ENCODE peak calls at places on chromosomes 12 and 14, in nine cellular contexts. One of them, this sample, is unnamed.

GRCh38 chr12:121767525-121768016 is 25.9 kb downstream of the RHOF start:
- DNase-seq in tibial artery: peak
- DNase-seq in substantia nigra: peak
- DNase-seq in psoas muscle: no peak
- DNase-seq in A673: no peak
- DNase-seq in coronary artery: peak
- DNase-seq in foreskin keratinocyte: no peak
- DNase-seq in Peyer's patch: no peak
- DNase-seq in A549: no peak
- DNase-seq in this sample: peak

GRCh38 chr12:121170581-121171260 is 38.0 kb downstream of the P2RX7 start:
- DNase-seq in tibial artery: peak
- DNase-seq in substantia nigra: no peak
- DNase-seq in psoas muscle: no peak
- DNase-seq in A673: no peak
- DNase-seq in coronary artery: no peak
- DNase-seq in foreskin keratinocyte: peak
- DNase-seq in Peyer's patch: no peak
- DNase-seq in A549: no peak
- DNase-seq in this sample: no peak

GRCh38 chr14:28157887-28158791 is 608.4 kb upstream of the FOXG1 start:
- DNase-seq in tibial artery: no peak
- DNase-seq in substantia nigra: no peak
- DNase-seq in psoas muscle: no peak
- DNase-seq in A673: no peak
- DNase-seq in coronary artery: no peak
- DNase-seq in foreskin keratinocyte: no peak
- DNase-seq in Peyer's patch: no peak
- DNase-seq in A549: no peak
- DNase-seq in this sample: no peak

GRCh38 chr12:14999421-15000047 is 26.7 kb downstream of the PDE6H start:
- DNase-seq in tibial artery: no peak
- DNase-seq in substantia nigra: no peak
- DNase-seq in psoas muscle: no peak
- DNase-seq in A673: peak
- DNase-seq in coronary artery: no peak
- DNase-seq in foreskin keratinocyte: peak
- DNase-seq in Peyer's patch: no peak
- DNase-seq in A549: no peak
- DNase-seq in this sample: no peak

GRCh38 chr12:57181561-57182155 is 34.2 kb upstream of the LRP1-AS start:
- DNase-seq in tibial artery: no peak
- DNase-seq in substantia nigra: no peak
- DNase-seq in psoas muscle: no peak
- DNase-seq in A673: no peak
- DNase-seq in coronary artery: no peak
- DNase-seq in foreskin keratinocyte: no peak
- DNase-seq in Peyer's patch: no peak
- DNase-seq in A549: no peak
- DNase-seq in this sample: no peak

GRCh38 chr12:107320929-107321618 is 227.7 kb upstream of the CRY1 start:
- DNase-seq in tibial artery: no peak
- DNase-seq in substantia nigra: no peak
- DNase-seq in psoas muscle: peak
- DNase-seq in A673: peak
- DNase-seq in coronary artery: no peak
- DNase-seq in foreskin keratinocyte: peak
- DNase-seq in Peyer's patch: peak
- DNase-seq in A549: peak
- DNase-seq in this sample: peak

GRCh38 chr14:71290960-71291466 is 383.8 kb downstream of the PCNX1 start:
- DNase-seq in tibial artery: no peak
- DNase-seq in substantia nigra: no peak
- DNase-seq in psoas muscle: no peak
- DNase-seq in A673: peak
- DNase-seq in coronary artery: no peak
- DNase-seq in foreskin keratinocyte: peak
- DNase-seq in Peyer's patch: no peak
- DNase-seq in A549: peak
- DNase-seq in this sample: no peak

GRCh38 chr12:116492703-116493324 is 66.4 kb upstream of the MAP1LC3B2 start:
- DNase-seq in tibial artery: no peak
- DNase-seq in substantia nigra: no peak
- DNase-seq in psoas muscle: no peak
- DNase-seq in A673: peak
- DNase-seq in coronary artery: no peak
- DNase-seq in foreskin keratinocyte: peak
- DNase-seq in Peyer's patch: no peak
- DNase-seq in A549: peak
- DNase-seq in this sample: no peak

GRCh38 chr12:1688086-1688710 is 2.7 kb upstream of the ADIPOR2 start:
- DNase-seq in tibial artery: no peak
- DNase-seq in substantia nigra: no peak
- DNase-seq in psoas muscle: no peak
- DNase-seq in A673: no peak
- DNase-seq in coronary artery: no peak
- DNase-seq in foreskin keratinocyte: no peak
- DNase-seq in Peyer's patch: no peak
- DNase-seq in A549: no peak
- DNase-seq in this sample: no peak

GRCh38 chr12:20492251-20492728 is 124.0 kb downstream of the PDE3A start:
- DNase-seq in tibial artery: no peak
- DNase-seq in substantia nigra: no peak
- DNase-seq in psoas muscle: no peak
- DNase-seq in A673: peak
- DNase-seq in coronary artery: no peak
- DNase-seq in foreskin keratinocyte: peak
- DNase-seq in Peyer's patch: no peak
- DNase-seq in A549: peak
- DNase-seq in this sample: peak

GRCh38 chr12:62263956-62264355 is 3.8 kb downstream of the USP15 start:
- DNase-seq in tibial artery: no peak
- DNase-seq in substantia nigra: no peak
- DNase-seq in psoas muscle: no peak
- DNase-seq in A673: no peak
- DNase-seq in coronary artery: no peak
- DNase-seq in foreskin keratinocyte: no peak
- DNase-seq in Peyer's patch: no peak
- DNase-seq in A549: no peak
- DNase-seq in this sample: no peak

GRCh38 chr12:92185052-92185451 is 39.4 kb upstream of the BTG1 start:
- DNase-seq in tibial artery: no peak
- DNase-seq in substantia nigra: no peak
- DNase-seq in psoas muscle: no peak
- DNase-seq in A673: no peak
- DNase-seq in coronary artery: no peak
- DNase-seq in foreskin keratinocyte: no peak
- DNase-seq in Peyer's patch: no peak
- DNase-seq in A549: no peak
- DNase-seq in this sample: no peak

GRCh38 chr12:119868992-119869391 is 8.1 kb downstream of the CIT start:
- DNase-seq in tibial artery: no peak
- DNase-seq in substantia nigra: no peak
- DNase-seq in psoas muscle: no peak
- DNase-seq in A673: no peak
- DNase-seq in coronary artery: no peak
- DNase-seq in foreskin keratinocyte: peak
- DNase-seq in Peyer's patch: no peak
- DNase-seq in A549: no peak
- DNase-seq in this sample: no peak

DNA sequence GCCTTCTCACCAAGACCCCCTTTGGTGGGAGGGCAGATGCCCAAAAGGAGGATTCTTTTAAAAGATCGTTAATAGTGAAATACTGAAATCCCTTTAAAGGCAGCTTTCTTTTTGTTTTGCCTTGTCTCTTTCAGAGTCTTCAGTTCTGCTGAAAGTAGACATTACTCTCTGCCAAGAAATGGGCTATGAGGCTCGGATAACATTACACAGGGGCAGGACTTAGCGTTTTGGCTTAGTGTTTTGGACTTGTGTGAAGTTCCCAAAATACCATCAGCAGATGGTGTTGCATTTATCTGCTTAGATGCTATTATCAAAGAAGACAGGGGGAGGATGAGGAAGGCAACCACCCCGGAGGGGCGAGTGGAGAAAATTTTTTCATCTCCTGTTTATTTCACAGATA is 88.3 kb upstream of the METAP2 start:
- DNase-seq in tibial artery: no peak
- DNase-seq in substantia nigra: no peak
- DNase-seq in psoas muscle: no peak
- DNase-seq in A673: no peak
- DNase-seq in coronary artery: no peak
- DNase-seq in foreskin keratinocyte: no peak
- DNase-seq in Peyer's patch: no peak
- DNase-seq in A549: no peak
- DNase-seq in this sample: no peak
- H3K27ac ChIP-seq in tibial artery: peak
- H3K27ac ChIP-seq in substantia nigra: no peak
- H3K27ac ChIP-seq in psoas muscle: peak
- H3K27ac ChIP-seq in A673: no peak
- H3K27ac ChIP-seq in coronary artery: peak
- H3K27ac ChIP-seq in foreskin keratinocyte: no peak
- H3K27ac ChIP-seq in Peyer's patch: no peak
- H3K27ac ChIP-seq in A549: no peak
- H3K27ac ChIP-seq in this sample: peak

DNA sequence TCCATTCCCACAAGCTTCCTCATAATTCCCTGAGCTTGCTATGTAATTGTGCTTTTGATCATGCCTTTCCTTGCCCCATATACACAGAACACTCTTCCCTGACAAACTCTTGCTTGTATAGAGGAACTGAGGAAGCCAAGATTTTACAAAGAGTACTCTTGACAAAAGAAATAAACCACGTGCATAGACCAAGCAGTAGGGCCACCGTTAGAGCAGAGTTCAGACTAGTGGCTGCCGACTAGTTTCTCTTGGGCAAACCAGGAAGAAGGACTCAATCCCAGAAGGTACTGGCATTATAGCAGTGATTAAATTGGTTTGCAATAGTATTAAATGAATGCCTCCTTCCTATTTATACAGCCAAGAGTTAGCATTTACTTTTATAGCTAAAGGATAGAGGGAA is 146.1 kb downstream of the RAD51B start:
- DNase-seq in tibial artery: no peak
- DNase-seq in substantia nigra: no peak
- DNase-seq in psoas muscle: no peak
- DNase-seq in A673: no peak
- DNase-seq in coronary artery: no peak
- DNase-seq in foreskin keratinocyte: no peak
- DNase-seq in Peyer's patch: no peak
- DNase-seq in A549: no peak
- DNase-seq in this sample: no peak
- H3K27ac ChIP-seq in tibial artery: no peak
- H3K27ac ChIP-seq in substantia nigra: no peak
- H3K27ac ChIP-seq in psoas muscle: no peak
- H3K27ac ChIP-seq in A673: no peak
- H3K27ac ChIP-seq in coronary artery: no peak
- H3K27ac ChIP-seq in foreskin keratinocyte: no peak
- H3K27ac ChIP-seq in Peyer's patch: no peak
- H3K27ac ChIP-seq in A549: peak
- H3K27ac ChIP-seq in this sample: no peak

GRCh38 chr14:75140620-75141019 is 13.8 kb upstream of the NEK9 start:
- DNase-seq in tibial artery: no peak
- DNase-seq in substantia nigra: no peak
- DNase-seq in psoas muscle: no peak
- DNase-seq in A673: no peak
- DNase-seq in coronary artery: no peak
- DNase-seq in foreskin keratinocyte: no peak
- DNase-seq in Peyer's patch: no peak
- DNase-seq in A549: no peak
- DNase-seq in this sample: no peak

GRCh38 chr14:75141062-75141461 is 14.2 kb upstream of the NEK9 start:
- DNase-seq in tibial artery: no peak
- DNase-seq in substantia nigra: no peak
- DNase-seq in psoas muscle: no peak
- DNase-seq in A673: no peak
- DNase-seq in coronary artery: no peak
- DNase-seq in foreskin keratinocyte: no peak
- DNase-seq in Peyer's patch: no peak
- DNase-seq in A549: no peak
- DNase-seq in this sample: no peak

GRCh38 chr14:75141967-75142366 is 15.1 kb upstream of the NEK9 start:
- DNase-seq in tibial artery: no peak
- DNase-seq in substantia nigra: no peak
- DNase-seq in psoas muscle: no peak
- DNase-seq in A673: peak
- DNase-seq in coronary artery: no peak
- DNase-seq in foreskin keratinocyte: no peak
- DNase-seq in Peyer's patch: no peak
- DNase-seq in A549: peak
- DNase-seq in this sample: no peak

GRCh38 chr14:75143761-75144527 is 17.1 kb upstream of the NEK9 start:
- DNase-seq in tibial artery: no peak
- DNase-seq in substantia nigra: no peak
- DNase-seq in psoas muscle: no peak
- DNase-seq in A673: no peak
- DNase-seq in coronary artery: no peak
- DNase-seq in foreskin keratinocyte: no peak
- DNase-seq in Peyer's patch: no peak
- DNase-seq in A549: no peak
- DNase-seq in this sample: no peak

DNA sequence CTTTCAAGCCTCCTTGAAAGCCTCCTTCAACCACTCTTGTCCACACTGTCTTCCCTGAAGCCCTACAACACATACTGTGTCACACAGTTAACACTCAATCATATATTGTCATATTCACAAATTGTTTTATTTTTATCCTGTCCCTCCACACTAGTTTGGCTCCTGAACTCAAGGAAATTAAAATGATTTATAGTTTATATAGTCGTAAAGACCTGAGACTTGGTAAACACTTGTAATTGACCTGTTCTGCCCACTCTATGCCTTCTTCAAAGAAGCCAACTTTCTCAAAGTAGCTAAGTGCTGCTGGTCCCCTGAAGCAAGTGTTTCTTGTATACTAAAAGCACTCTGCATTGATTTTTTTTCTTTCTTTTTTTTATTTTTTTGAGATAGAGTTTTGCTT is 15.6 kb upstream of the NEK9 start:
- DNase-seq in tibial artery: no peak
- DNase-seq in substantia nigra: no peak
- DNase-seq in psoas muscle: no peak
- DNase-seq in A673: no peak
- DNase-seq in coronary artery: no peak
- DNase-seq in foreskin keratinocyte: no peak
- DNase-seq in Peyer's patch: no peak
- DNase-seq in A549: no peak
- DNase-seq in this sample: no peak
- H3K27ac ChIP-seq in tibial artery: no peak
- H3K27ac ChIP-seq in substantia nigra: peak
- H3K27ac ChIP-seq in psoas muscle: peak
- H3K27ac ChIP-seq in A673: peak
- H3K27ac ChIP-seq in coronary artery: peak
- H3K27ac ChIP-seq in foreskin keratinocyte: no peak
- H3K27ac ChIP-seq in Peyer's patch: no peak
- H3K27ac ChIP-seq in A549: no peak
- H3K27ac ChIP-seq in this sample: no peak

DNA sequence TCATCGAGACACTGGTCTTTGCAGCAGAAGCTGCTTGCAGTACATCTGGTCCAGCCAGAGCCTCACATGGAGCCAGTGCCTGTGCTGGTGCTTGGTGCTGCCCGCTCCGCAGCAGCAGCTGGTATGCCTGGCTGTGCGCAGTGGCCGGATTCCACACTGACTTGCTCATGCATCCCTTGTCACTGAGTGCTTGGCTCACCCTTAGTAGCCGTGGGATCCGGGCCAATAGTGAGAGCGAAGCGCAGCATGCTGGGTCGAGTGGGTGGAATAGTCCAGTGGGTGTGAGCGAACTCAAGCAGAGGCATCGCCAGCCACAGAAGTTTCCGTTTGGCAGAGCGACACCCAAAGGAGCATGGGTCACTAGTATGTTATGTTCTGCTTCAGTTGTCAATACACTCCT is 10.1 kb upstream of the FBXO33 start:
- DNase-seq in tibial artery: no peak
- DNase-seq in substantia nigra: no peak
- DNase-seq in psoas muscle: peak
- DNase-seq in A673: no peak
- DNase-seq in coronary artery: no peak
- DNase-seq in foreskin keratinocyte: no peak
- DNase-seq in Peyer's patch: no peak
- DNase-seq in A549: no peak
- DNase-seq in this sample: peak
- H3K27ac ChIP-seq in tibial artery: no peak
- H3K27ac ChIP-seq in substantia nigra: no peak
- H3K27ac ChIP-seq in psoas muscle: no peak
- H3K27ac ChIP-seq in A673: no peak
- H3K27ac ChIP-seq in coronary artery: no peak
- H3K27ac ChIP-seq in foreskin keratinocyte: no peak
- H3K27ac ChIP-seq in Peyer's patch: no peak
- H3K27ac ChIP-seq in A549: no peak
- H3K27ac ChIP-seq in this sample: no peak

This sample was measured in aorta.